ENCODE peak calls at places on chromosomes 16 and 17, in eight cellular contexts. P, O, F, E, C, V, Y and S are unnamed samples.

GRCh38 chr17:50638851-50639767 is 4.4 kb downstream of the ABCC3 start:
- DNase-seq in O (peak; percentile 95), V (no peak), C (peak; percentile 100), F (peak; percentile 77), E (peak; percentile 86), P (peak; percentile 92), Y (peak; percentile 97), S (peak; percentile 94)

GRCh38 chr17:5526821-5527598 is 40.6 kb downstream of the MIS12 start:
- DNase-seq in V (no peak), P (peak; percentile 63), C (peak; percentile 22), F (peak; percentile 76), Y (peak; percentile 98), E (no peak), O (no peak), S (peak; percentile 65)

GRCh38 chr17:52145496-52145895 is 13.0 kb downstream of the CA10 start:
- DNase-seq in F (no peak), O (no peak), P (no peak), C (no peak), Y (no peak), V (peak; percentile 14), E (no peak), S (peak; percentile 54)

GRCh38 chr17:39605492-39606433 is 2.0 kb downstream of the NEUROD2 start:
- DNase-seq in E (no peak), V (peak; percentile 77), F (no peak), C (no peak), Y (no peak), P (no peak), O (no peak), S (no peak)

GRCh38 chr16:4639899-4640509 is 15.4 kb downstream of the MGRN1 start:
- DNase-seq in E (no peak), P (no peak), C (no peak), Y (no peak), V (no peak), F (no peak), O (no peak), S (no peak)

GRCh38 chr17:64500487-64500859 is 3.6 kb upstream of the POLG2 start:
- DNase-seq in F (no peak), C (no peak), O (no peak), Y (no peak), V (no peak), P (no peak), E (no peak), S (no peak)

GRCh38 chr16:73231969-73232554 is 184.1 kb upstream of the ZFHX3 start:
- DNase-seq in O (no peak), C (peak; percentile 33), Y (no peak), E (no peak), V (no peak), F (no peak), P (peak; percentile 48), S (no peak)

GRCh38 chr16:56506941-56507340 is 12.9 kb downstream of the BBS2 start:
- DNase-seq in Y (peak; percentile 80), V (no peak), O (no peak), F (no peak), P (no peak), C (no peak), E (no peak), S (peak; percentile 53)

GRCh38 chr16:87550510-87550961 is 51.8 kb upstream of the JPH3 start:
- DNase-seq in F (no peak), E (peak; percentile 67), O (peak; percentile 58), C (peak; percentile 37), V (peak; percentile 69), P (no peak), Y (no peak), S (no peak)

GRCh38 chr17:56976941-56977570 is 875 bp upstream of the SCPEP1 start:
- DNase-seq in E (no peak), F (no peak), O (no peak), V (no peak), Y (no peak), P (no peak), C (no peak), S (no peak)

GRCh38 chr17:9232591-9233270 is 211.4 kb downstream of the NTN1 start:
- DNase-seq in O (no peak), P (peak; percentile 48), E (no peak), V (no peak), Y (no peak), C (no peak), F (no peak), S (no peak)

GRCh38 chr16:19366384-19366783 is 51.3 kb upstream of the TMC5 start:
- DNase-seq in O (no peak), F (no peak), E (no peak), Y (no peak), P (no peak), V (no peak), C (no peak), S (no peak)

GRCh38 chr17:79617304-79617703 is 6.5 kb upstream of the RBFOX3 start:
- DNase-seq in V (no peak), C (no peak), F (no peak), P (peak; percentile 8), Y (no peak), E (peak; percentile 14), O (no peak), S (no peak)

GRCh38 chr16:20181386-20181785 is 107.7 kb upstream of the GPR139 start:
- DNase-seq in Y (no peak), O (no peak), E (no peak), V (no peak), F (no peak), C (no peak), P (no peak), S (no peak)

GRCh38 chr16:78794581-78795300 is 695.3 kb downstream of the WWOX start:
- DNase-seq in V (no peak), E (no peak), O (no peak), F (no peak), C (no peak), Y (no peak), P (no peak), S (no peak)

GRCh38 chr17:1331708-1332107 is 52.2 kb downstream of the TRARG1 start:
- DNase-seq in F (no peak), P (no peak), V (no peak), C (no peak), O (no peak), E (no peak), Y (no peak), S (no peak)

GRCh38 chr16:17845031-17845430 is 374.3 kb upstream of the XYLT1 start:
- DNase-seq in E (no peak), V (no peak), C (no peak), Y (no peak), F (no peak), O (no peak), P (no peak), S (no peak)

GRCh38 chr17:5020502-5021023 is 14.7 kb downstream of the SLC52A1 start:
- DNase-seq in C (no peak), O (no peak), P (no peak), E (no peak), Y (no peak), V (no peak), F (no peak), S (no peak)

GRCh38 chr16:67183-67791 is 5.1 kb downstream of the RHBDF1 start:
- DNase-seq in V (no peak), F (no peak), P (no peak), E (no peak), Y (no peak), C (peak; percentile 34), O (no peak), S (no peak)

GRCh38 chr16:88022076-88023042 is 71.1 kb downstream of the BANP start:
- DNase-seq in E (no peak), O (no peak), V (no peak), Y (no peak), C (no peak), F (no peak), P (no peak), S (no peak)

GRCh38 chr16:50821586-50821985 is 79.7 kb downstream of the CYLD start:
- DNase-seq in V (peak; percentile 27), E (no peak), C (no peak), F (no peak), P (no peak), Y (peak; percentile 23), O (no peak), S (no peak)
- TF ChIP-seq CTCF in V (peak; percentile 8), E (no peak), C (no peak), F (no peak), P (no peak), Y (peak; percentile 6), O (no peak), S (no peak)

GRCh38 chr16:84009282-84009681 is 33.3 kb downstream of the SLC38A8 start:
- DNase-seq in Y (no peak), V (no peak), C (no peak), P (no peak), E (no peak), O (no peak), F (no peak), S (no peak)
- H3K4me3 ChIP-seq in Y (no peak overlapping the region), V (no peak overlapping the region), C (no peak overlapping the region), P (no peak overlapping the region), E (no peak overlapping the region), O (no peak overlapping the region), F (no peak overlapping the region), S (no peak overlapping the region)

GRCh38 chr16:71882505-71883192 is 1.3 kb downstream of the ZNF821 start:
- DNase-seq in C (peak; percentile 70), E (no peak), P (no peak), Y (peak; percentile 75), V (peak; percentile 95), O (no peak), F (no peak), S (peak; percentile 69)

GRCh38 chr16:71880176-71880575 is 3.8 kb downstream of the ZNF821 start:
- DNase-seq in Y (no peak), P (no peak), C (no peak), E (no peak), O (no peak), F (no peak), V (no peak), S (no peak)

GRCh38 chr16:71883849-71884638 is at the start of gene ZNF821:
- DNase-seq in C (peak; percentile 79), F (no peak), Y (peak; percentile 64), V (peak; percentile 97), E (peak; percentile 83), O (peak; percentile 78), P (peak; percentile 88), S (peak; percentile 28)

GRCh38 chr16:71885261-71885650 is 1.3 kb upstream of the ZNF821 start:
- DNase-seq in Y (no peak), E (no peak), F (no peak), O (peak; percentile 40), C (no peak), V (no peak), P (no peak), S (no peak)

DNA sequence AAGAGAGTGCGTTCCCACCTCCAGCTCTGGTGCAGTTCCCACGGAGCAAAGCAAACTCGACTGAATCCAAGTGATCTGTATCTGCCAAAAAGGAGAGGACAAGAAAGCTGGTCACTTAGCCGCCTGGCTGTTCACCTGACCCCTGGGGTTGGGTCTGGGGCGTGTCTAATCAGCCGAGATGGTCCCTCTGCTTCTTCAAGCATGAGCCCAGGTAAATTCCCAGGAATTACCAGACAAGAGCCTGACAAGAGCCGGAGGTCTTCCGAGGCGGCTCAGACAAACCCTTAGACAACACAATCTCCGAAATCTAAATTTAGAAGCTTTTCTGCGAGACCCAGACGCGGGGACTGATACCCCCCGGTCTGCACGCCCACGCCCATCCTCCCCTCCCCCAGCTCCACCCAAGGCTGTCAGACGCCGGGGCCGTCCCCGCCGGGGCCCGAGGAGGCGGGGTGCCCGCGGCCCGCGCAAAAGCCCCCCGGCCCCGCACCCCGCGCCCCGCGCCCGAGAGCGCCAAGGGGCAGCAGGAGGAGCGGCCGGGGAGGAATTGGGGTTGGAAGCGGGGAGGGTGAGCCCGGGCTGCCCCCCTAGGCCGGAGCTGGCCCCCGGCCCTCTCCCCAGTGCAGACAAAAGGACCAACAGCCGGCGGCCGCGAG is 661 bp downstream of the ZNF821 start:
- DNase-seq in F (no peak), O (peak; percentile 55), V (peak; percentile 78), E (peak; percentile 66), C (peak; percentile 24), P (peak; percentile 76), Y (peak; percentile 6), S (no peak)
- TF ChIP-seq CTCF in F (no peak), O (peak; percentile 35), V (no peak), E (no peak), C (no peak), P (peak; percentile 37), Y (peak; percentile 34), S (no peak)

GRCh38 chr17:44914698-44915271 is 515 bp downstream of the GFAP start:
- DNase-seq in O (no peak), C (no peak), P (no peak), E (no peak), F (no peak), V (no peak), Y (no peak), S (no peak)
- H3K4me3 ChIP-seq in O (no peak overlapping the region), C (no peak overlapping the region), P (no peak overlapping the region), E (no peak overlapping the region), F (peak overlapping the region; percentile 34), V (no peak overlapping the region), Y (no peak overlapping the region), S (no peak overlapping the region)